ENCODE peak calls at places on chromosomes 5 and 9, in six cellular contexts. M is astrocyte of the cerebellum; G is occipital lobe; X is small intestine; Y is activated CD4-positive, alpha-beta T cell treated with anti-CD3 and anti-CD28 coated beads for 24 hours; H is stimulated activated naive CD8-positive, alpha-beta T cell treated with anti-CD3 and anti-CD28 coated beads, Interleukin-15, Interleukin-2, amounts not matched to agents 100 U/mL and 50 U/mL, for 24 hours. J is an unnamed sample.

GRCh38 chr5:54040773-54041172 is 269.6 kb downstream of the ARL15 start:
- DNase-seq in M (no peak), G (no peak), X (no peak), Y (no peak), H (no peak), J (no peak)

GRCh38 chr5:132321109-132321721 is 27.0 kb downstream of the SLC22A4 start:
- DNase-seq in M (no peak), G (no peak), X (peak), Y (no peak), H (no peak), J (no peak)

GRCh38 chr5:103450333-103451061 is 112.1 kb downstream of the NUDT12 start:
- DNase-seq in M (peak), G (no peak), X (no peak), Y (no peak), H (no peak), J (no peak)

GRCh38 chr9:69204869-69205268 is 30.8 kb downstream of the TJP2 start:
- DNase-seq in M (no peak), G (peak), X (no peak), Y (no peak), H (no peak), J (peak)

GRCh38 chr5:175694371-175695160 is 36.7 kb downstream of the HRH2 start:
- DNase-seq in M (no peak), G (no peak), X (peak), Y (no peak), H (no peak), J (no peak)

GRCh38 chr5:152505442-152506042 is 100.5 kb upstream of the NMUR2 start:
- DNase-seq in M (peak), G (peak), X (peak), Y (peak), H (peak), J (peak)

GRCh38 chr9:33254211-33254610 is 10.3 kb downstream of the BAG1 start:
- DNase-seq in M (no peak), G (no peak), X (no peak), Y (no peak), H (no peak), J (no peak)

GRCh38 chr5:17743580-17744435 is 109.5 kb downstream of the TAF11L14 start:
- DNase-seq in M (peak), G (no peak), X (no peak), Y (no peak), H (no peak), J (no peak)

GRCh38 chr5:139494832-139495231 is 12.3 kb upstream of the STING1 start:
- DNase-seq in M (no peak), G (no peak), X (no peak), Y (no peak), H (no peak), J (no peak)

GRCh38 chr9:134768332-134769083 is 112.1 kb upstream of the FCN2 start:
- DNase-seq in M (no peak), G (peak), X (no peak), Y (no peak), H (no peak), J (no peak)

GRCh38 chr5:109319351-109319750 is 90.4 kb downstream of the PJA2 start:
- DNase-seq in M (no peak), G (no peak), X (no peak), Y (no peak), H (no peak), J (no peak)

GRCh38 chr9:31519011-31519410 is 865.4 kb upstream of the ACO1 start:
- DNase-seq in M (no peak), G (no peak), X (no peak), Y (peak), H (peak), J (peak)

GRCh38 chr5:80715887-80716286 is 61.1 kb upstream of the DHFR start:
- DNase-seq in M (no peak), G (no peak), X (no peak), Y (no peak), H (no peak), J (no peak)

GRCh38 chr5:176895350-176895749 is 3.8 kb downstream of the HK3 start:
- DNase-seq in M (no peak), G (no peak), X (no peak), Y (no peak), H (no peak), J (no peak)

GRCh38 chr5:170603578-170604565 is 100.1 kb downstream of the KCNIP1 start:
- DNase-seq in M (peak), G (peak), X (peak), Y (peak), H (peak), J (peak)

GRCh38 chr5:142472306-142472951 is 147.6 kb upstream of the SPRY4 start:
- DNase-seq in M (no peak), G (no peak), X (peak), Y (peak), H (peak), J (peak)

GRCh38 chr9:93859431-93860215 is 95.5 kb downstream of the BARX1 start:
- DNase-seq in M (no peak), G (no peak), X (no peak), Y (no peak), H (no peak), J (peak)

GRCh38 chr9:17627641-17628040 is 48.8 kb downstream of the SH3GL2 start:
- DNase-seq in M (peak), G (no peak), X (no peak), Y (no peak), H (no peak), J (no peak)

GRCh38 chr5:43780586-43780985 is 177.6 kb downstream of the NNT start:
- DNase-seq in M (peak), G (no peak), X (no peak), Y (no peak), H (no peak), J (no peak)

GRCh38 chr5:88263349-88263748 is 5.3 kb downstream of the TMEM161B start:
- DNase-seq in M (no peak), G (no peak), X (no peak), Y (no peak), H (no peak), J (no peak)

GRCh38 chr9:34035656-34036055 is 13.0 kb downstream of the UBAP2 start:
- DNase-seq in M (no peak), G (no peak), X (no peak), Y (no peak), H (no peak), J (no peak)

GRCh38 chr5:108143581-108143980 is 238.3 kb downstream of the FBXL17 start:
- DNase-seq in M (peak), G (no peak), X (no peak), Y (no peak), H (no peak), J (no peak)

J was measured in endodermal cell.